ENCODE peak calls at places on chromosomes 2 and 18, in eight cellular contexts. M is upper lobe of left lung, P is K562, U is transverse colon, O is HepG2, V is suprapubic skin, N is H1, F is sigmoid colon. E is an unnamed sample.

GRCh38 chr18:21703241-21703820 is 1.2 kb downstream of the ABHD3 start:
- DNase-seq in V (no peak), O (no peak), N (no peak), U (peak; percentile 71), P (peak; percentile 21), F (no peak), M (no peak), E (no peak)

GRCh38 chr2:206918258-206918657 is 21.1 kb upstream of the CPO start:
- DNase-seq in V (no peak), O (no peak), P (no peak), F (no peak), N (no peak), U (no peak), M (no peak), E (no peak)

GRCh38 chr18:76672627-76673026 is 149.7 kb upstream of the ZNF236 start:
- DNase-seq in O (no peak), P (no peak), M (no peak), U (no peak), V (no peak), F (no peak), N (no peak), E (no peak)

GRCh38 chr2:220641137-220641536 is 931.0 kb downstream of the EPHA4 start:
- DNase-seq in P (no peak), M (no peak), F (no peak), N (no peak), O (no peak), V (no peak), U (no peak), E (no peak)

GRCh38 chr18:76445741-76446232 is 49.3 kb downstream of the ZNF516 start:
- DNase-seq in N (no peak), U (no peak), P (no peak), F (peak; percentile 61), O (no peak), M (peak; percentile 49), V (peak; percentile 52), E (no peak)

GRCh38 chr2:206805922-206806607 is 40.7 kb downstream of the FASTKD2 start:
- DNase-seq in P (no peak), V (no peak), U (no peak), N (no peak), F (no peak), O (no peak), M (no peak), E (no peak)

GRCh38 chr2:67510745-67511144 is 113.6 kb downstream of the ETAA1 start:
- DNase-seq in F (no peak), N (no peak), M (no peak), O (no peak), U (no peak), V (no peak), P (no peak), E (no peak)

GRCh38 chr2:223008162-223008561 is 43.8 kb upstream of the KCNE4 start:
- DNase-seq in P (no peak), N (no peak), M (no peak), V (no peak), O (no peak), U (no peak), F (no peak), E (no peak)

GRCh38 chr2:28292491-28292890 is 100.2 kb upstream of the FOSL2 start:
- DNase-seq in O (no peak), P (no peak), M (no peak), N (no peak), V (no peak), U (no peak), F (no peak), E (no peak)

GRCh38 chr18:3604626-3605408 is 154.8 kb downstream of the TGIF1 start:
- DNase-seq in F (peak; percentile 63), N (no peak), M (no peak), U (no peak), O (peak; percentile 93), V (no peak), P (no peak), E (no peak)

GRCh38 chr2:49067971-49068370 is 86.3 kb downstream of the FSHR start:
- DNase-seq in N (no peak), O (no peak), M (no peak), F (no peak), U (no peak), V (no peak), P (no peak), E (no peak)

GRCh38 chr18:33802955-33803354 is 224.9 kb downstream of the ASXL3 start:
- DNase-seq in F (no peak), P (no peak), V (no peak), N (no peak), U (peak; percentile 72), O (no peak), M (no peak), E (no peak)

GRCh38 chr18:23183356-23184150 is 48.3 kb downstream of the CABLES1 start:
- DNase-seq in O (no peak), M (no peak), P (no peak), U (no peak), N (no peak), V (no peak), F (no peak), E (no peak)

GRCh38 chr2:120520929-120521912 is 175.3 kb downstream of the INHBB start:
- DNase-seq in O (peak; percentile 60), U (peak; percentile 41), F (no peak), M (no peak), P (peak; percentile 48), N (peak; percentile 89), V (no peak), E (no peak)

GRCh38 chr2:129069875-129070594 is 751.4 kb upstream of the HS6ST1 start:
- DNase-seq in U (peak; percentile 76), P (no peak), M (no peak), V (no peak), N (no peak), O (peak; percentile 8), F (no peak), E (no peak)

GRCh38 chr2:238527565-238527964 is 100.8 kb downstream of the ASB1 start:
- DNase-seq in N (no peak), V (no peak), P (no peak), F (no peak), U (no peak), O (no peak), M (no peak), E (no peak)

GRCh38 chr2:216234106-216234505 is 125.0 kb downstream of the XRCC5 start:
- DNase-seq in F (no peak), V (no peak), O (no peak), M (no peak), U (no peak), N (no peak), P (no peak), E (no peak)

GRCh38 chr2:222709191-222709891 is 37.9 kb downstream of the MOGAT1 start:
- DNase-seq in N (peak; percentile 51), P (peak; percentile 77), F (peak; percentile 83), O (peak; percentile 99), V (no peak), U (peak; percentile 40), M (no peak), E (peak; percentile 33)

GRCh38 chr2:68151037-68151436 is 6.7 kb upstream of the PNO1 start:
- DNase-seq in V (no peak), O (no peak), M (no peak), U (no peak), P (no peak), N (no peak), F (no peak), E (no peak)

GRCh38 chr2:241598061-241598460 is 38.9 kb downstream of the THAP4 start:
- DNase-seq in O (no peak), U (no peak), F (no peak), N (no peak), V (no peak), P (no peak), M (no peak), E (peak; percentile 18)

GRCh38 chr2:241592126-241592845 is 33.7 kb downstream of the BOK start:
- DNase-seq in F (peak; percentile 42), O (no peak), U (no peak), M (no peak), V (no peak), P (no peak), N (no peak), E (no peak)

GRCh38 chr2:241597561-241597960 is 39.0 kb downstream of the BOK start:
- DNase-seq in F (no peak), N (no peak), P (no peak), O (no peak), M (no peak), V (no peak), U (no peak), E (no peak)

GRCh38 chr2:241595600-241596140 is 37.1 kb downstream of the BOK start:
- DNase-seq in U (no peak), P (no peak), N (no peak), F (no peak), O (peak; percentile 49), M (no peak), V (no peak), E (no peak)

GRCh38 chr2:241593271-241593670 is 34.7 kb downstream of the BOK start:
- DNase-seq in M (no peak), N (no peak), F (no peak), P (no peak), O (no peak), V (no peak), U (no peak), E (no peak)
- H3K36me3 ChIP-seq in M (peaks cover 50% of the 10 kb centered on the region), N (no peaks in the 10 kb centered on the region), F (peaks cover 4% of the 10 kb centered on the region), P (peaks cover 45% of the 10 kb centered on the region), O (peaks cover 56% of the 10 kb centered on the region), V (peaks cover 64% of the 10 kb centered on the region), U (no peaks in the 10 kb centered on the region), E (peaks cover 98% of the 10 kb centered on the region)

GRCh38 chr2:202871161-202872141 is at the start of gene ICA1L:
- DNase-seq in O (peak; percentile 32), P (peak; percentile 61), M (peak; percentile 95), U (peak; percentile 56), F (peak; percentile 79), V (peak; percentile 79), N (peak; percentile 84), E (peak; percentile 28)
- TF ChIP-seq EP300 in O (no peak), P (no peak), M (no peak), U (no peak), F (no peak), V (no peak), N (no peak), E (no peak)

GRCh38 chr2:101844055-101844635 is 146.6 kb downstream of the MAP4K4 start:
- DNase-seq in P (no peak), O (no peak), V (no peak), N (no peak), U (no peak), F (no peak), M (no peak), E (no peak)
- H3K36me3 ChIP-seq in P (peaks cover 53% of the 10 kb centered on the region), O (peaks cover 93% of the 10 kb centered on the region), V (peaks cover 67% of the 10 kb centered on the region), N (peaks cover 59% of the 10 kb centered on the region), U (no peaks in the 10 kb centered on the region), F (peaks cover 8% of the 10 kb centered on the region), M (peaks cover 75% of the 10 kb centered on the region), E (peaks cover 49% of the 10 kb centered on the region)

GRCh38 chr2:169393068-169393590 is 30.8 kb upstream of the LRP2 start:
- DNase-seq in N (no peak), P (no peak), U (no peak), M (no peak), O (no peak), F (no peak), V (no peak), E (no peak)

GRCh38 chr2:169395821-169396374 is 33.6 kb upstream of the LRP2 start:
- DNase-seq in O (no peak), U (no peak), N (no peak), F (no peak), P (no peak), V (no peak), M (no peak), E (no peak)

DNA sequence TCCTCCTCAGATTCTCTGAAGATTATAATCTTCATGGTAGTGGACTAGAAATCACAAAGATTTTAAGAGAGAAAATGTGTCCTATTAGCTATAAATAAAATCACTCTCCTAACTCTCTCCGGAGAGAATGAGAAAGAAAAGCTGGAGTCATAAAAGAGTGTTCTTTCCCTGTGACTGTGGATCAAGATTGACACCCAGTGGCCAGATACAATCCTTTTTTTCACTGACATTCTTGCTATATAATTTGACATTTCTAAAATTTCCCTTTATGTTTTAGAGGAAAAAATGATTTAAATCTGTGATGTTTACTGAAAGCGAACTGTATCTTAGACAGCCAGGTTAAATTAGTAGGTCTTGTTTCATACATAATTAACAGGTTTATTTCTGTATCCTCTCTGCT is 35.4 kb upstream of the LRP2 start:
- DNase-seq in N (no peak), O (no peak), P (peak; percentile 32), F (no peak), M (no peak), V (no peak), U (no peak), E (no peak)
- TF ChIP-seq EP300 in N (no peak), O (no peak), P (no peak), F (no peak), M (no peak), V (no peak), U (no peak), E (no peak)

E was measured in tibial nerve.